ENCODE peak calls at places on chromosomes 3 and 15, in nine cellular contexts. U, V, W, I, G, D, K, T and P are unnamed samples. For H3K9me2, the result is how much of the 10 kb centered on the place peaks cover.

GRCh38 chr3:134885877-134886621 is 91.0 kb downstream of the EPHB1 start:
- DNase-seq in K (peak), I (no peak), G (no peak), D (no peak), V (peak), W (peak), T (no peak), U (no peak), P (peak)

GRCh38 chr3:38649500-38650247 is at the start of gene SCN5A:
- DNase-seq in W (peak), I (no peak), K (peak), D (peak), U (peak), T (no peak), V (peak), G (no peak), P (peak)

GRCh38 chr3:79809106-79809505 is 41.3 kb upstream of the ROBO1 start:
- DNase-seq in V (no peak), D (no peak), U (no peak), K (no peak), W (no peak), T (no peak), G (no peak), I (no peak), P (no peak)

GRCh38 chr15:25596644-25597562 is 158.1 kb upstream of the UBE3A start:
- DNase-seq in V (no peak), U (peak), W (peak), D (no peak), T (no peak), I (no peak), G (no peak), K (no peak), P (peak)

GRCh38 chr3:113255854-113256615 is 44.7 kb downstream of the BOC start:
- DNase-seq in U (no peak), D (no peak), G (no peak), I (no peak), T (no peak), W (no peak), V (no peak), K (no peak), P (no peak)

GRCh38 chr15:91866371-91866905 is 12.9 kb downstream of the SLCO3A1 start:
- DNase-seq in K (no peak), G (peak), T (no peak), I (no peak), U (no peak), W (no peak), V (no peak), D (no peak), P (peak)

GRCh38 chr3:184591789-184592188 is 30.2 kb downstream of the EPHB3 start:
- DNase-seq in W (no peak), V (no peak), U (no peak), I (no peak), T (no peak), G (no peak), K (no peak), D (peak), P (no peak)

GRCh38 chr3:131526801-131527347 is 24.1 kb upstream of the MRPL3 start:
- DNase-seq in W (peak), D (no peak), V (no peak), K (peak), I (no peak), U (peak), G (no peak), T (no peak), P (peak)

GRCh38 chr3:196774845-196775422 is 35.3 kb downstream of the PAK2 start:
- DNase-seq in V (no peak), U (no peak), I (no peak), W (no peak), D (no peak), T (no peak), K (no peak), G (no peak), P (peak)

GRCh38 chr3:196772102-196772501 is 32.4 kb downstream of the PAK2 start:
- DNase-seq in G (no peak), K (no peak), I (no peak), V (no peak), D (peak), T (peak), U (no peak), W (no peak), P (no peak)

GRCh38 chr3:196774191-196774820 is 34.6 kb downstream of the PAK2 start:
- DNase-seq in D (no peak), K (no peak), I (no peak), G (no peak), T (no peak), V (no peak), W (no peak), U (peak), P (peak)

GRCh38 chr3:196771067-196771466 is 31.4 kb downstream of the PAK2 start:
- DNase-seq in V (no peak), G (no peak), T (no peak), U (no peak), D (no peak), W (no peak), K (no peak), I (no peak), P (no peak)

GRCh38 chr3:196772897-196773296 is 33.2 kb downstream of the PAK2 start:
- DNase-seq in D (no peak), G (no peak), I (no peak), V (no peak), W (no peak), U (no peak), T (no peak), K (no peak), P (no peak)
- H3K9me2 ChIP-seq in D (under half), G (under half), I (under half), V (under half), W (under half), U (under half), T (under half), K (under half), P (under half)

GRCh38 chr3:128884992-128885391 is 5.6 kb downstream of the ACAD9 start:
- DNase-seq in U (no peak), V (peak), K (no peak), T (no peak), W (no peak), G (no peak), D (no peak), I (no peak), P (no peak)
- H3K9me2 ChIP-seq in U (under half), V (under half), K (under half), T (under half), W (under half), G (under half), D (under half), I (under half), P (under half)

GRCh38 chr3:60399295-60399694 is 852.0 kb downstream of the FHIT start:
- DNase-seq in G (no peak), U (no peak), V (no peak), I (no peak), D (no peak), T (no peak), K (peak), W (no peak), P (peak)

GRCh38 chr3:60402951-60403350 is 848.3 kb downstream of the FHIT start:
- DNase-seq in K (no peak), I (no peak), T (no peak), D (no peak), V (no peak), U (no peak), G (no peak), W (no peak), P (no peak)

GRCh38 chr3:60399861-60400845 is 851.1 kb downstream of the FHIT start:
- DNase-seq in U (no peak), G (no peak), D (no peak), W (no peak), V (peak), K (peak), I (no peak), T (no peak), P (peak)

DNA sequence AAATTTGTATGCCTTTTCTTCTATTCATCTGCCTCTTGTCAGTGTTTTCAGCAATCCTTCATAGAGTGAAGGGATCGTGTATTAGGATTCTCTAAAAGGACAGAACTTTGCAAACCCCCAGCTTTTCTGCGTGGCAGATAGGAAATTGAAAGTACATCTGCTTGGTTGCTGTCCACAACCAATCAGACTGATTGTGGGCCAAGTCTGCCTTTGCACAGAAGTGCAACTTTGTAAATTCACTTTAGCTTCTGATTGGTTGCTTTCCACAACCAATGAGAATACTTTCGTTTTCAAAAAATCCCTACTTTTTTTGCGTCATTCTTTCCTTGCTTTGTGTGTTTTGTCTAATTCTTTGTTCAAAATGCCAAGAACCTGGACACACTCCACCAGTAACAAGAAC is 847.4 kb downstream of the FHIT start:
- DNase-seq in K (no peak), G (no peak), U (no peak), W (no peak), D (no peak), V (peak), I (no peak), T (no peak), P (peak)
- H3K9me2 ChIP-seq in K (under half), G (under half), U (under half), W (under half), D (under half), V (under half), I (under half), T (under half), P (under half)

DNA sequence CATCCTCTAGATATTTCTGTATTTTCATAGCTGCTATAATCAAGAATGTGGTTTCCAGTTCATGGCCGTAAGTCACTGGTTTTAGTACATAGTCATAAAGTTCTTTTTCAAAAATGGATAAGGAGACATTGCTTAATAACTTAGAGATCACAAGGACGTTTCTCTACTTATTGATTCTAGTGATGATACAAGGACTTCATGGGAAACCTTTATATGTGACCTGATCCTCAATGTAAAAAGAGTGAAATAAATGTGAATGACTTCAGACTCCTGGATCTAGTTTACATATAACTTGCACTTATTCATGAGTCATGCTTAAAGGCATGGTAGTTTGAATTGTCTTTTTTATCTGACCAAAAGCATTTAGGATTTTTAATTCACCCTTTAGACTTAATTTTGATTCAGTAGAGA is 35.2 kb downstream of the TSC22D2 start:
- DNase-seq in I (no peak), V (no peak), G (no peak), U (no peak), D (no peak), T (no peak), K (peak), W (no peak), P (peak)
- H3K9me2 ChIP-seq in I (under half), V (under half), G (under half), U (under half), D (under half), T (under half), K (under half), W (under half), P (under half)

GRCh38 chr3:76756578-76756977 is 283.3 kb upstream of the ROBO2 start:
- DNase-seq in U (peak), V (no peak), W (no peak), G (no peak), K (no peak), T (no peak), I (no peak), D (no peak), P (no peak)
- H3K9me2 ChIP-seq in U (under half), V (under half), W (under half), G (under half), K (under half), T (under half), I (under half), D (under half), P (under half)